ENCODE peak calls at places on chromosomes 12 and 14, in four cellular contexts. X is PC-3, J is MM.1S, E is neural progenitor cell. Y is an unnamed sample.

GRCh38 chr12:72267974-72268373 is 4.2 kb upstream of the TRHDE start:
- DNase-seq in X (peak; percentile 52), J (no peak), E (no peak), Y (no peak)

GRCh38 chr14:102592969-102593840 is 756 bp downstream of the RCOR1 start:
- DNase-seq in X (peak; percentile 28), J (peak; percentile 37), E (peak; percentile 73), Y (peak; percentile 55)

GRCh38 chr12:24226745-24227350 is 277.4 kb upstream of the SOX5 start:
- DNase-seq in X (peak; percentile 3), J (no peak), E (no peak), Y (no peak)

GRCh38 chr12:6377667-6377994 is 2.3 kb upstream of the SCNN1A start:
- DNase-seq in X (no peak), J (no peak), E (no peak), Y (no peak)

GRCh38 chr12:109111775-109112491 is 4.5 kb upstream of the ACACB start:
- DNase-seq in X (peak; percentile 74), J (peak; percentile 48), E (peak; percentile 63), Y (no peak)

GRCh38 chr14:95495538-95496025 is 20.9 kb downstream of the SYNE3 start:
- DNase-seq in X (no peak), J (no peak), E (no peak), Y (no peak)

GRCh38 chr14:97061714-97062113 is 264.5 kb downstream of the VRK1 start:
- DNase-seq in X (no peak), J (no peak), E (no peak), Y (no peak)

GRCh38 chr14:68664225-68664681 is 128.6 kb downstream of the ZFP36L1 start:
- DNase-seq in X (no peak), J (no peak), E (no peak), Y (no peak)

DNA sequence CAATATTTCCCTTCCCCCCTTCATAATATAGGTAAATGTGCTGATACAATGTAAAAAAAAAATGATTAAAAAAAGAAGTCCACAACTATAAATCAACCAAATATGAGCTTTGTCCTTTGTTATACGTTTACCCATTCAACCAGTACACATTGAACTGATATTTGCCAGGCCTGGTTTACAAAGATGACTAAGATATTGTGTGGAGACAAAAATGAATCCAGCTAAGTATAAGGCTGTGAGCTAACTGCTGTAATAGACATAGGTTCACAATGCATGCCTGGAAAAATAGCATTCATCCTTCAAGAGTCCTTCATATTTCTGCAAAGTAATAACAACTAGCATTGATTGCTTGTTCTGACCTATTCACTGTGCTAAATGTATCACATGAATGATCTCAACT is 6.9 kb downstream of the C12orf56 start:
- DNase-seq in X (peak; percentile 58), J (no peak), E (no peak), Y (no peak)
- H3K27me3 ChIP-seq in X (no peaks in the 10 kb centered on the region), J (no peaks in the 10 kb centered on the region), E (no peaks in the 10 kb centered on the region), Y (no peaks in the 10 kb centered on the region)

DNA sequence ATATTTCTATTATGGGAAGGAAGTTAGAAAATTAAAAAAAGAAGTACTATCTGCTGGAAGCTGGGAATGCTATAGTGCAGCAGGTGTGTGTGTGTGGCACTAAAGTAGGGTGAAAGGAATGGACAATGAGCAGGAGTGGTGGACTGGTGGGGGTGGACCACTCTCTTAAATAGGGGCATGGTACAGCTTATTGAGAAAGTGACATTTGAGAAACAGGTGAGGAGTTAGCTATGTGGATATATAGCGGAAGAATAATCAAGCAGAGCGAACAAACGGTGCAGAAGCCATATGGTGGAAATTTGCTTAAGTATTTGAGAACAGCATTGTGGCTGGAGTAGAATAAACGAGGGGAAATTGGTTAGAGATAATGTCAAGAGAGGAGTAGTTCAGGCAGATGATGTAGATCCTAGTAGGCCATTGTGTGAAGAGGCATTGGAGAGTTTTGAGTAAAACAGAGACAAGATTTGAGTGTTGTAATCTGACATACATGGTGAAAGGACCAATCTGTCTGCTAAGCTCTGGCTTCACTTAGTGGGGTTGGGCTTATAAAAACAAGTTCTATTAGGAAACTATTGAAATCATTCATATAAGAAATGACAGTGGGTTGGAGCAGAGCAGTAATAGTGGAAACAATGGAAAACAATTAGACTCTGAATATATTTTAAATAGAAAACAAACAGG is 149.2 kb upstream of the SYT10 start:
- DNase-seq in X (no peak), J (no peak), E (no peak), Y (no peak)
- H3K9ac ChIP-seq in X (peak overlapping the region; percentile 88), J (no peak overlapping the region), E (no peak overlapping the region), Y (no peak overlapping the region)

DNA sequence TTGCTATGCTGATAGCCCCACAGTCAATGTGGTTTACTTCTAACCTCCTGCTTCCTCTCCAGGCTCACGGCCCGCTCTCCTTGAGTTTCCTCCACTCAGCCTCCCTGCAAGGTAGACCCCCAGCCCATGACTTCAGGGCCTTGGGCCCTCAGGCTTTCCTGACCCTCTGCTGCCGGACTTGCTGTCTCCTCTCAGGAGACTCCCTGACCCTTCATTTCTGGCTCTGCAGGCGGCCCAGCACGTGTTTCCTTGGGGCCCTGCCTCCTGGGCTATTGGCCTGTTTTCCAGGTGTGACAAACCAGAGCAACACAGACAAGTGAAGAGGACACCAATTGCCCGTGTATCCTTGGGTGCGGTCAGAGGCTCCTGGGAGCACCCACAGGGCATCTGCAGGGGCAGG is 54.6 kb downstream of the NFKBIA start:
- DNase-seq in X (no peak), J (no peak), E (no peak), Y (no peak)
- H3K4me2 ChIP-seq in X (no peak overlapping the region), J (no peak overlapping the region), E (no peak overlapping the region), Y (no peak overlapping the region)

GRCh38 chr12:94168041-94168440 is 19.7 kb downstream of the PLXNC1 start:
- DNase-seq in X (no peak), J (no peak), E (no peak), Y (no peak)
- H3K27me3 ChIP-seq in X (peaks cover 64% of the 10 kb centered on the region), J (no peaks in the 10 kb centered on the region), E (peaks cover 50% of the 10 kb centered on the region), Y (no peaks in the 10 kb centered on the region)

DNA sequence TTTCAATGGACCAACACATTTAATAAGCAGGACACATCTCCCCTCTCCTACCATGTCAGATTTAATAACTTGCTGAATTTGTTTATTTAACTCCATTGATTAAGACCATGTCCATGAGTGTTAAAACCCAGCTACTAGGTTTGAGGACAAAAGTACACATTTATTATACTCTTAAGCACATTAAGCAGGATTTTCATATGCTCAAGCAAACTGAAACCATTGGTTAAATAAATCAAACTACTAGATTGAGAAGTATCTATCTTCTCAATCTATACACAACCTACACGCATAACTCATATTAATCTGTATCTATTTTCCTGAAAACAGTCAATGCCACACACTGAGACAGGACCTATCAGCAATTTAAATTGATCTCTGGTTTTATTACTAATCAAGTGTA is 85.2 kb downstream of the KITLG start:
- DNase-seq in X (no peak), J (no peak), E (no peak), Y (no peak)
- H3K9ac ChIP-seq in X (no peak overlapping the region), J (no peak overlapping the region), E (no peak overlapping the region), Y (no peak overlapping the region)

GRCh38 chr12:47078086-47078395 is 1.4 kb upstream of the PCED1B start:
- DNase-seq in X (no peak), J (no peak), E (no peak), Y (no peak)
- H3K4me2 ChIP-seq in X (peak overlapping the region; percentile 80), J (no peak overlapping the region), E (peak overlapping the region; percentile 93), Y (no peak overlapping the region)

DNA sequence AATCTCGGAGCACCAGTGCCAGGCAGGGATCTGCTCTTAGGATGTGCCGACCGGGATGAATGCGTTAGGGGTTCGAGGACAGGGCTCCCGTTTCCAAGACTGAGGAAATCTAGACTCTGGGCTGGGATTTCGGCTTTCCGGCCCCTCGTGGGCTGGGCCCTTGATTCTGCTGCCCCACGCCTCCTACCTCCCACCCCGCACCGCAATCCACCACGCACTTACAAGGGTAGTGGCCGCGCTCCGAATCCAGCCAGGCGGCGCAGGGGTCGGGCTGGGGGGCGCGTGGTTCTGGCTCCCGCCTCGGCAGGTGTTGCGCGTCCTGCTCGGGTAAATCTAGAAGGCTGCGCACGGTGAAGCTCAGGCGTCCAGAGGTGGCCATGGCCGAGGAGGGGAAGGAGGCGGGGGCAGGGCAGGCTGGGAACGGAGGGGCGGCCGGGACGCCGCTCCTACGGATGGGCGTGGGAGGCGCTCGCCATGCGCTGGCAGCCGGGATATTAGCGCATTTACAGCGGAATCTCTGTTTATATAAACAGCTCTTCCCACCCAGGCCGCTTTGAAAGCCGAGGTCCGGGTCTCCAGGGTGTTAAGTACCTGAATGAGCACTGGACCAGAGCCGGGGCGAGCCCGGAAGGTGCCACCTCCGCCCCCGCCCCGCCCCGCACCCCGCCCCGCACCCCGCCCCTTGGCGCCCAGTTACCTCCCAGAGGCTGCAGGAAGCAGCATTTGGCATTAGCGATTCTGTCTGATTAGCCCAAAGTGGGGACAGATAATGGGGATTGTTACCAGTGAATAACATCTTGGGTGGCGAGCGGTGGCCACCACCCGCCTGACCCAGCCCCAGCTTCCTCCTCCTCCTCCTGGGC is at the start of gene NKX2-8:
- DNase-seq in X (no peak), J (no peak), E (peak; percentile 60), Y (no peak)
- H3K27me3 ChIP-seq in X (peaks cover 23% of the 10 kb centered on the region), J (no peaks in the 10 kb centered on the region), E (peaks cover 100% of the 10 kb centered on the region), Y (no peaks in the 10 kb centered on the region)

Y was measured in DND-41.